ENCODE peak calls at places on chromosomes 12 and 14, in ten cellular contexts. I, D, W, K, B, R, U, M, Z and L are unnamed samples.

GRCh38 chr12:77204055-77204454 is 138.7 kb upstream of the E2F7 start:
- DNase-seq in I (no peak), D (no peak), W (no peak), K (peak; percentile 13), B (no peak), R (no peak), U (no peak), M (no peak), Z (peak; percentile 10), L (no peak)

GRCh38 chr12:114395755-114396152 is 10.2 kb downstream of the TBX5 start:
- DNase-seq in I (no peak), D (no peak), W (no peak), K (no peak), B (no peak), R (no peak), U (no peak), M (peak; percentile 92), Z (no peak), L (no peak)

GRCh38 chr12:52515319-52515646 is 4.9 kb downstream of the KRT5 start:
- DNase-seq in I (no peak), D (no peak), W (no peak), K (no peak), B (no peak), R (no peak), U (no peak), M (no peak), Z (no peak), L (no peak)

GRCh38 chr14:92960706-92961566 is 38.0 kb downstream of the CHGA start:
- DNase-seq in I (no peak), D (no peak), W (no peak), K (peak; percentile 20), B (peak; percentile 48), R (no peak), U (no peak), M (peak; percentile 77), Z (no peak), L (peak; percentile 37)

GRCh38 chr14:91839754-91840153 is 27.6 kb downstream of the TC2N start:
- DNase-seq in I (no peak), D (no peak), W (no peak), K (no peak), B (no peak), R (no peak), U (no peak), M (no peak), Z (no peak), L (no peak)

GRCh38 chr14:78403278-78403815 is 233.2 kb downstream of the NRXN3 start:
- DNase-seq in I (no peak), D (no peak), W (no peak), K (no peak), B (no peak), R (no peak), U (peak; percentile 40), M (peak; percentile 8), Z (no peak), L (no peak)

GRCh38 chr12:30847259-30847658 is 79.3 kb upstream of the TSPAN11 start:
- DNase-seq in I (no peak), D (peak; percentile 71), W (no peak), K (peak; percentile 60), B (no peak), R (peak; percentile 42), U (peak; percentile 19), M (peak; percentile 64), Z (peak; percentile 78), L (peak; percentile 71)

GRCh38 chr12:108996320-108996719 is 24.5 kb downstream of the SVOP start:
- DNase-seq in I (no peak), D (no peak), W (no peak), K (no peak), B (no peak), R (no peak), U (no peak), M (no peak), Z (no peak), L (no peak)

GRCh38 chr14:79037593-79037992 is 867.4 kb downstream of the NRXN3 start:
- DNase-seq in I (no peak), D (no peak), W (no peak), K (no peak), B (no peak), R (peak; percentile 32), U (no peak), M (no peak), Z (no peak), L (no peak)

GRCh38 chr14:88342980-88343379 is 19.9 kb upstream of the KCNK10 start:
- DNase-seq in I (no peak), D (no peak), W (no peak), K (no peak), B (no peak), R (no peak), U (no peak), M (no peak), Z (no peak), L (no peak)

GRCh38 chr14:93333631-93334095 is 827 bp upstream of the BTBD7 start:
- DNase-seq in I (no peak), D (no peak), W (no peak), K (no peak), B (no peak), R (peak; percentile 39), U (no peak), M (no peak), Z (no peak), L (no peak)

GRCh38 chr14:53925201-53925766 is 31.3 kb downstream of the BMP4 start:
- DNase-seq in I (no peak), D (no peak), W (no peak), K (no peak), B (no peak), R (no peak), U (no peak), M (peak; percentile 18), Z (no peak), L (no peak)

GRCh38 chr12:109447482-109447881 is 29.6 kb downstream of the KCTD10 start:
- DNase-seq in I (no peak), D (no peak), W (no peak), K (no peak), B (no peak), R (no peak), U (no peak), M (no peak), Z (no peak), L (no peak)

GRCh38 chr12:78392918-78393317 is 471.7 kb upstream of the SYT1 start:
- DNase-seq in I (no peak), D (peak; percentile 75), W (no peak), K (peak; percentile 31), B (no peak), R (peak; percentile 7), U (no peak), M (peak; percentile 25), Z (no peak), L (peak; percentile 32)

GRCh38 chr14:89004195-89004594 is 179.7 kb downstream of the TTC8 start:
- DNase-seq in I (no peak), D (no peak), W (no peak), K (no peak), B (no peak), R (no peak), U (no peak), M (peak; percentile 52), Z (no peak), L (no peak)

GRCh38 chr14:20332386-20332945 is 613 bp downstream of the CCNB1IP1 start:
- DNase-seq in I (no peak), D (peak; percentile 78), W (no peak), K (peak; percentile 4), B (no peak), R (no peak), U (no peak), M (no peak), Z (no peak), L (no peak)

GRCh38 chr12:806116-806805 is 53.9 kb downstream of the WNK1 start:
- DNase-seq in I (no peak), D (no peak), W (no peak), K (no peak), B (no peak), R (no peak), U (no peak), M (peak; percentile 60), Z (no peak), L (no peak)

GRCh38 chr14:38285962-38286361 is 30.1 kb upstream of the CLEC14A start:
- DNase-seq in I (no peak), D (no peak), W (no peak), K (no peak), B (no peak), R (no peak), U (no peak), M (no peak), Z (no peak), L (no peak)

GRCh38 chr14:70782361-70782760 is 27.0 kb downstream of the MAP3K9 start:
- DNase-seq in I (no peak), D (no peak), W (no peak), K (peak; percentile 96), B (no peak), R (no peak), U (no peak), M (peak; percentile 84), Z (no peak), L (no peak)

GRCh38 chr12:77833329-77833728 is 2.6 kb downstream of the NAV3 start:
- DNase-seq in I (no peak), D (no peak), W (no peak), K (no peak), B (no peak), R (no peak), U (no peak), M (no peak), Z (no peak), L (no peak)

GRCh38 chr12:65946821-65947220 is 122.5 kb downstream of the HMGA2 start:
- DNase-seq in I (no peak), D (no peak), W (no peak), K (no peak), B (no peak), R (no peak), U (no peak), M (no peak), Z (no peak), L (no peak)

GRCh38 chr14:91332448-91333059 is 85.1 kb downstream of the CCDC88C start:
- DNase-seq in I (no peak), D (peak; percentile 60), W (no peak), K (no peak), B (no peak), R (no peak), U (no peak), M (no peak), Z (no peak), L (no peak)

GRCh38 chr12:48080285-48080684 is 25.6 kb downstream of the SENP1 start:
- DNase-seq in I (no peak), D (no peak), W (no peak), K (no peak), B (no peak), R (no peak), U (no peak), M (no peak), Z (no peak), L (no peak)

GRCh38 chr12:115879354-115879753 is 398.1 kb downstream of the MED13L start:
- DNase-seq in I (no peak), D (no peak), W (no peak), K (no peak), B (no peak), R (no peak), U (no peak), M (no peak), Z (no peak), L (no peak)

GRCh38 chr12:109497675-109498074 is 20.2 kb downstream of the UBE3B start:
- DNase-seq in I (no peak), D (no peak), W (no peak), K (no peak), B (no peak), R (no peak), U (no peak), M (peak; percentile 26), Z (no peak), L (no peak)

GRCh38 chr12:122072031-122072970 is 6.3 kb upstream of the MLXIP start:
- DNase-seq in I (peak; percentile 72), D (peak; percentile 74), W (peak; percentile 89), K (peak; percentile 95), B (peak; percentile 64), R (peak; percentile 77), U (no peak), M (peak; percentile 95), Z (no peak), L (peak; percentile 63)

GRCh38 chr14:101539929-101540328 is 21.4 kb upstream of the DIO3 start:
- DNase-seq in I (no peak), D (no peak), W (no peak), K (no peak), B (no peak), R (no peak), U (no peak), M (no peak), Z (no peak), L (no peak)

GRCh38 chr14:104647467-104648063 is 41.9 kb upstream of the INF2 start:
- DNase-seq in I (no peak), D (no peak), W (no peak), K (no peak), B (peak; percentile 12), R (no peak), U (no peak), M (no peak), Z (no peak), L (no peak)